ENCODE peak calls at places on chromosomes 16 and 17, in seven cellular contexts. One of them, this sample, is unnamed. For H3K27me3, the result is how much of the 10 kb centered on the place peaks cover.

GRCh38 chr17:77218902-77219301 is 78.1 kb downstream of the SEC14L1 start:
- DNase-seq in CD4-positive, alpha-beta T cell: no peak
- DNase-seq in naive thymus-derived CD4-positive, alpha-beta T cell: no peak
- DNase-seq in CD8-positive, alpha-beta memory T cell: no peak
- DNase-seq in heart right ventricle: no peak
- DNase-seq in AG04450: no peak
- DNase-seq in stomach: no peak
- DNase-seq in this sample: no peak

GRCh38 chr17:63189082-63189481 is 223.0 kb downstream of the TANC2 start:
- DNase-seq in CD4-positive, alpha-beta T cell: no peak
- DNase-seq in naive thymus-derived CD4-positive, alpha-beta T cell: no peak
- DNase-seq in CD8-positive, alpha-beta memory T cell: no peak
- DNase-seq in heart right ventricle: no peak
- DNase-seq in AG04450: no peak
- DNase-seq in stomach: no peak
- DNase-seq in this sample: no peak

GRCh38 chr16:13039526-13039925 is 138.1 kb downstream of the SHISA9 start:
- DNase-seq in CD4-positive, alpha-beta T cell: no peak
- DNase-seq in naive thymus-derived CD4-positive, alpha-beta T cell: no peak
- DNase-seq in CD8-positive, alpha-beta memory T cell: no peak
- DNase-seq in heart right ventricle: no peak
- DNase-seq in AG04450: no peak
- DNase-seq in stomach: no peak
- DNase-seq in this sample: no peak

GRCh38 chr17:229130-229944 is 47.9 kb upstream of the DOC2B start:
- DNase-seq in CD4-positive, alpha-beta T cell: no peak
- DNase-seq in naive thymus-derived CD4-positive, alpha-beta T cell: no peak
- DNase-seq in CD8-positive, alpha-beta memory T cell: no peak
- DNase-seq in heart right ventricle: no peak
- DNase-seq in AG04450: no peak
- DNase-seq in stomach: no peak
- DNase-seq in this sample: no peak

GRCh38 chr17:58352843-58353719 is 1.1 kb upstream of the SUPT4H1 start:
- DNase-seq in CD4-positive, alpha-beta T cell: no peak
- DNase-seq in naive thymus-derived CD4-positive, alpha-beta T cell: peak
- DNase-seq in CD8-positive, alpha-beta memory T cell: peak
- DNase-seq in heart right ventricle: peak
- DNase-seq in AG04450: no peak
- DNase-seq in stomach: no peak
- DNase-seq in this sample: peak

GRCh38 chr16:31301708-31302400 is 42.1 kb downstream of the ITGAM start:
- DNase-seq in CD4-positive, alpha-beta T cell: no peak
- DNase-seq in naive thymus-derived CD4-positive, alpha-beta T cell: no peak
- DNase-seq in CD8-positive, alpha-beta memory T cell: no peak
- DNase-seq in heart right ventricle: no peak
- DNase-seq in AG04450: no peak
- DNase-seq in stomach: no peak
- DNase-seq in this sample: no peak

GRCh38 chr17:29589524-29590260 is at the start of gene GIT1:
- DNase-seq in CD4-positive, alpha-beta T cell: peak
- DNase-seq in naive thymus-derived CD4-positive, alpha-beta T cell: peak
- DNase-seq in CD8-positive, alpha-beta memory T cell: peak
- DNase-seq in heart right ventricle: peak
- DNase-seq in AG04450: no peak
- DNase-seq in stomach: peak
- DNase-seq in this sample: peak

GRCh38 chr16:67170168-67170947 is at the start of gene NOL3:
- DNase-seq in CD4-positive, alpha-beta T cell: no peak
- DNase-seq in naive thymus-derived CD4-positive, alpha-beta T cell: no peak
- DNase-seq in CD8-positive, alpha-beta memory T cell: no peak
- DNase-seq in heart right ventricle: peak
- DNase-seq in AG04450: peak
- DNase-seq in stomach: peak
- DNase-seq in this sample: peak

GRCh38 chr17:66165537-66166123 is 26.3 kb downstream of the CEP112 start:
- DNase-seq in CD4-positive, alpha-beta T cell: no peak
- DNase-seq in naive thymus-derived CD4-positive, alpha-beta T cell: peak
- DNase-seq in CD8-positive, alpha-beta memory T cell: peak
- DNase-seq in heart right ventricle: no peak
- DNase-seq in AG04450: peak
- DNase-seq in stomach: no peak
- DNase-seq in this sample: peak

GRCh38 chr17:34151081-34151480 is 104.0 kb upstream of the CCL2 start:
- DNase-seq in CD4-positive, alpha-beta T cell: no peak
- DNase-seq in naive thymus-derived CD4-positive, alpha-beta T cell: no peak
- DNase-seq in CD8-positive, alpha-beta memory T cell: no peak
- DNase-seq in heart right ventricle: no peak
- DNase-seq in AG04450: no peak
- DNase-seq in stomach: no peak
- DNase-seq in this sample: peak

GRCh38 chr16:2077696-2078095 is 29.9 kb downstream of the TSC2 start:
- DNase-seq in CD4-positive, alpha-beta T cell: no peak
- DNase-seq in naive thymus-derived CD4-positive, alpha-beta T cell: no peak
- DNase-seq in CD8-positive, alpha-beta memory T cell: no peak
- DNase-seq in heart right ventricle: no peak
- DNase-seq in AG04450: no peak
- DNase-seq in stomach: no peak
- DNase-seq in this sample: no peak

GRCh38 chr17:50348522-50349240 is 2.8 kb downstream of the XYLT2 start:
- DNase-seq in CD4-positive, alpha-beta T cell: no peak
- DNase-seq in naive thymus-derived CD4-positive, alpha-beta T cell: no peak
- DNase-seq in CD8-positive, alpha-beta memory T cell: no peak
- DNase-seq in heart right ventricle: no peak
- DNase-seq in AG04450: no peak
- DNase-seq in stomach: peak
- DNase-seq in this sample: no peak

GRCh38 chr16:11914759-11915643 is 755 bp downstream of the GSPT1 start:
- DNase-seq in CD4-positive, alpha-beta T cell: peak
- DNase-seq in naive thymus-derived CD4-positive, alpha-beta T cell: peak
- DNase-seq in CD8-positive, alpha-beta memory T cell: peak
- DNase-seq in heart right ventricle: peak
- DNase-seq in AG04450: no peak
- DNase-seq in stomach: peak
- DNase-seq in this sample: peak

GRCh38 chr16:64412578-64413280 is 709.1 kb downstream of the CDH11 start:
- DNase-seq in CD4-positive, alpha-beta T cell: no peak
- DNase-seq in naive thymus-derived CD4-positive, alpha-beta T cell: no peak
- DNase-seq in CD8-positive, alpha-beta memory T cell: no peak
- DNase-seq in heart right ventricle: no peak
- DNase-seq in AG04450: no peak
- DNase-seq in stomach: no peak
- DNase-seq in this sample: no peak

GRCh38 chr17:17722081-17722905 is 41.0 kb downstream of the RAI1 start:
- DNase-seq in CD4-positive, alpha-beta T cell: peak
- DNase-seq in naive thymus-derived CD4-positive, alpha-beta T cell: no peak
- DNase-seq in CD8-positive, alpha-beta memory T cell: peak
- DNase-seq in heart right ventricle: no peak
- DNase-seq in AG04450: no peak
- DNase-seq in stomach: no peak
- DNase-seq in this sample: no peak
- H3K27me3 ChIP-seq in CD4-positive, alpha-beta T cell: under half
- H3K27me3 ChIP-seq in naive thymus-derived CD4-positive, alpha-beta T cell: under half
- H3K27me3 ChIP-seq in CD8-positive, alpha-beta memory T cell: under half
- H3K27me3 ChIP-seq in heart right ventricle: under half
- H3K27me3 ChIP-seq in AG04450: under half
- H3K27me3 ChIP-seq in stomach: under half
- H3K27me3 ChIP-seq in this sample: under half

GRCh38 chr17:39601758-39602532 is 5.8 kb downstream of the NEUROD2 start:
- DNase-seq in CD4-positive, alpha-beta T cell: no peak
- DNase-seq in naive thymus-derived CD4-positive, alpha-beta T cell: no peak
- DNase-seq in CD8-positive, alpha-beta memory T cell: no peak
- DNase-seq in heart right ventricle: no peak
- DNase-seq in AG04450: no peak
- DNase-seq in stomach: no peak
- DNase-seq in this sample: no peak
- H3K27me3 ChIP-seq in CD4-positive, alpha-beta T cell: half or more
- H3K27me3 ChIP-seq in naive thymus-derived CD4-positive, alpha-beta T cell: under half
- H3K27me3 ChIP-seq in CD8-positive, alpha-beta memory T cell: half or more
- H3K27me3 ChIP-seq in heart right ventricle: half or more
- H3K27me3 ChIP-seq in AG04450: half or more
- H3K27me3 ChIP-seq in stomach: half or more
- H3K27me3 ChIP-seq in this sample: half or more

GRCh38 chr17:48644910-48645557 is 18.9 kb upstream of the HOXB9 start:
- DNase-seq in CD4-positive, alpha-beta T cell: no peak
- DNase-seq in naive thymus-derived CD4-positive, alpha-beta T cell: no peak
- DNase-seq in CD8-positive, alpha-beta memory T cell: no peak
- DNase-seq in heart right ventricle: no peak
- DNase-seq in AG04450: no peak
- DNase-seq in stomach: no peak
- DNase-seq in this sample: no peak
- H3K27me3 ChIP-seq in CD4-positive, alpha-beta T cell: half or more
- H3K27me3 ChIP-seq in naive thymus-derived CD4-positive, alpha-beta T cell: under half
- H3K27me3 ChIP-seq in CD8-positive, alpha-beta memory T cell: under half
- H3K27me3 ChIP-seq in heart right ventricle: half or more
- H3K27me3 ChIP-seq in AG04450: half or more
- H3K27me3 ChIP-seq in stomach: half or more
- H3K27me3 ChIP-seq in this sample: under half

GRCh38 chr17:48498168-48498840 is 32.5 kb downstream of the HOXB1 start:
- DNase-seq in CD4-positive, alpha-beta T cell: no peak
- DNase-seq in naive thymus-derived CD4-positive, alpha-beta T cell: no peak
- DNase-seq in CD8-positive, alpha-beta memory T cell: no peak
- DNase-seq in heart right ventricle: no peak
- DNase-seq in AG04450: no peak
- DNase-seq in stomach: no peak
- DNase-seq in this sample: no peak
- H3K27me3 ChIP-seq in CD4-positive, alpha-beta T cell: under half
- H3K27me3 ChIP-seq in naive thymus-derived CD4-positive, alpha-beta T cell: under half
- H3K27me3 ChIP-seq in CD8-positive, alpha-beta memory T cell: under half
- H3K27me3 ChIP-seq in heart right ventricle: half or more
- H3K27me3 ChIP-seq in AG04450: under half
- H3K27me3 ChIP-seq in stomach: under half
- H3K27me3 ChIP-seq in this sample: under half

DNA sequence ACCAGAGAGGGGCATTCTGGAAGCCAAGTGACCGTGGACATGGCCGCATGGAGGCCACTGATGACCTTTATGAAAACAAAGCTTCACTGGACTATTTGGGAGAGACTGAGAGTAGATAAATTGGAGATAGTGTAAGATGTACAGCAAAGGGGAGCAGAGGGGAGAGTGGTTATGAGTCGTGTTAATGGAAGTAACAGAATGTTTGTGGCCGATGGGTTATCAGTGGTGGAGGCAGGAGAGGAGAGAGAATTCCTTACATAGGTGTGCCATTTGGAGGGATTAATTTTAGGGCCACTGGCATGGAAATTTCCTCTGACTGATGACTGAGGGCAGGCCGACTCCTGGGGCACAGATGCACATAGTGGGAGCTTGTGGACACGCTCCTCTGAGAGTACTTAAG is 19.2 kb downstream of the PRPSAP2 start:
- DNase-seq in CD4-positive, alpha-beta T cell: no peak
- DNase-seq in naive thymus-derived CD4-positive, alpha-beta T cell: no peak
- DNase-seq in CD8-positive, alpha-beta memory T cell: no peak
- DNase-seq in heart right ventricle: no peak
- DNase-seq in AG04450: no peak
- DNase-seq in stomach: no peak
- DNase-seq in this sample: no peak
- H3K27me3 ChIP-seq in CD4-positive, alpha-beta T cell: under half
- H3K27me3 ChIP-seq in naive thymus-derived CD4-positive, alpha-beta T cell: under half
- H3K27me3 ChIP-seq in CD8-positive, alpha-beta memory T cell: under half
- H3K27me3 ChIP-seq in heart right ventricle: under half
- H3K27me3 ChIP-seq in AG04450: under half
- H3K27me3 ChIP-seq in stomach: under half
- H3K27me3 ChIP-seq in this sample: under half

DNA sequence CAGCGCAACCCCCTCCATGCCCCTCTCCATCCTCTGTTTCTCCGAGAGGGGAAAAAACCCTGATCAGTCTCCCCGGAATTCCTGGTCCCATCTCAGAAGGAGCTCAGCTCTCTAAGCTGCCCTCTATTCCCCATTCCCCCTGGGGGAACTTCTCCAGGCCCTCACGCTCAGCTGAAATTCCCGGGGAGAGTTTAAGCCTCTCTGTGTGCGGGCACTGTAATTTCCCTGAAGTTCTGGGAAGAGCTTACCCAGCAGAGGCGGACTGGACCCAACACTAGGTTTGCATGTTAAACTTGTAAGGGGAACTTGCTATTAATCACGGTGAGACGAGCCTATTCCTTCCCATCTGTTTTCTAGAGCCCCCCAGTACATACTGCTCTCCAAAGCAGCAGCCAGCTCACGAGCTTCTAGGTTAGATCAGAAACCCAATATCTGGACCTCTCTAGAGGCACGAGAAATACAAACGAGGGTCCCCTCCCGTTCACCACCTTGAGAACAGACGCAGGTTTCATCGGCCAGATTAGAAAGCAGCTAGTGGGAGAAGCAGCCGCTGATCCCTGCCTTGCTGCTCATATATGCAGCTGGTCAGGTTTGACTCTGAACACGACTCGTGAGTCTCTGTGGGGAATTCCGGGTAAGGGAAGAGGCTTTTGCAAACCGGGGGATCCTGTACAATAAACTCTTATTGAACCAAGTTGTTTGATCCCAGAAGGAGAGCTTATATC is 1.4 kb downstream of the VAT1L start:
- DNase-seq in CD4-positive, alpha-beta T cell: no peak
- DNase-seq in naive thymus-derived CD4-positive, alpha-beta T cell: no peak
- DNase-seq in CD8-positive, alpha-beta memory T cell: no peak
- DNase-seq in heart right ventricle: no peak
- DNase-seq in AG04450: no peak
- DNase-seq in stomach: no peak
- DNase-seq in this sample: no peak
- H3K27me3 ChIP-seq in CD4-positive, alpha-beta T cell: half or more
- H3K27me3 ChIP-seq in naive thymus-derived CD4-positive, alpha-beta T cell: under half
- H3K27me3 ChIP-seq in CD8-positive, alpha-beta memory T cell: under half
- H3K27me3 ChIP-seq in heart right ventricle: under half
- H3K27me3 ChIP-seq in AG04450: under half
- H3K27me3 ChIP-seq in stomach: half or more
- H3K27me3 ChIP-seq in this sample: under half